ENCODE peak calls at places on chromosomes 1 and 21, in nine cellular contexts. K is heart left ventricle, G is fibroblast of lung, B is tibial nerve, P is OCI-LY7, I is dorsolateral prefrontal cortex, S is glutamatergic neuron, F is GM20000, Y is breast epithelium. T is an unnamed sample.

GRCh38 chr1:166703726-166704220 is 135.5 kb upstream of the POGK start:
- DNase-seq in K (no peak), G (no peak), B (no peak), P (no peak), I (no peak), S (no peak), F (no peak), Y (no peak), T (no peak)

GRCh38 chr21:28392436-28392835 is 600.2 kb downstream of the LTN1 start:
- DNase-seq in K (no peak), G (no peak), B (no peak), P (no peak), I (no peak), S (no peak), F (no peak), Y (no peak), T (no peak)

GRCh38 chr1:159162511-159163265 is 8.7 kb upstream of the CADM3 start:
- DNase-seq in K (no peak), G (no peak), B (no peak), P (no peak), I (no peak), S (no peak), F (no peak), Y (no peak), T (no peak)

GRCh38 chr1:158999301-159000069 is 10.2 kb upstream of the IFI16 start:
- DNase-seq in K (peak), G (peak), B (peak), P (no peak), I (peak), S (peak), F (no peak), Y (peak), T (no peak)

GRCh38 chr1:107896946-107897345 is 68.0 kb downstream of the VAV3 start:
- DNase-seq in K (no peak), G (no peak), B (no peak), P (peak), I (no peak), S (no peak), F (no peak), Y (no peak), T (no peak)

GRCh38 chr1:111214884-111215283 is 12.6 kb upstream of the CHI3L2 start:
- DNase-seq in K (no peak), G (no peak), B (no peak), P (peak), I (no peak), S (no peak), F (no peak), Y (no peak), T (no peak)

GRCh38 chr1:26848947-26849774 is 13.8 kb upstream of the SFN start:
- DNase-seq in K (no peak), G (peak), B (no peak), P (no peak), I (no peak), S (no peak), F (no peak), Y (no peak), T (no peak)

GRCh38 chr1:87684786-87685185 is 356.1 kb downstream of the LMO4 start:
- DNase-seq in K (no peak), G (peak), B (peak), P (no peak), I (no peak), S (no peak), F (no peak), Y (no peak), T (no peak)

GRCh38 chr1:234322979-234323378 is 50.3 kb upstream of the COA6 start:
- DNase-seq in K (no peak), G (peak), B (no peak), P (peak), I (no peak), S (peak), F (peak), Y (no peak), T (peak)

GRCh38 chr1:58116284-58116683 is 430.2 kb downstream of the OMA1 start:
- DNase-seq in K (no peak), G (no peak), B (no peak), P (no peak), I (no peak), S (no peak), F (no peak), Y (no peak), T (no peak)

GRCh38 chr1:46407636-46408035 is 13.5 kb downstream of the FAAH start:
- DNase-seq in K (no peak), G (no peak), B (no peak), P (no peak), I (no peak), S (no peak), F (no peak), Y (no peak), T (no peak)

GRCh38 chr21:31161157-31161556 is 122.9 kb upstream of the KRTAP19-8 start:
- DNase-seq in K (no peak), G (peak), B (no peak), P (no peak), I (peak), S (no peak), F (no peak), Y (no peak), T (no peak)

GRCh38 chr1:160416369-160416768 is 16.0 kb downstream of the VANGL2 start:
- DNase-seq in K (no peak), G (peak), B (no peak), P (no peak), I (no peak), S (no peak), F (no peak), Y (no peak), T (no peak)

GRCh38 chr21:45027241-45028196 is 46.9 kb upstream of the ADARB1 start:
- DNase-seq in K (no peak), G (no peak), B (no peak), P (no peak), I (no peak), S (no peak), F (peak), Y (no peak), T (no peak)

GRCh38 chr21:45029968-45030636 is 44.3 kb upstream of the ADARB1 start:
- DNase-seq in K (no peak), G (no peak), B (no peak), P (no peak), I (no peak), S (no peak), F (no peak), Y (no peak), T (no peak)

GRCh38 chr21:45030637-45031218 is 43.7 kb upstream of the ADARB1 start:
- DNase-seq in K (no peak), G (no peak), B (no peak), P (no peak), I (no peak), S (no peak), F (no peak), Y (no peak), T (no peak)

GRCh38 chr21:45031231-45032191 is 42.9 kb upstream of the ADARB1 start:
- DNase-seq in K (no peak), G (no peak), B (no peak), P (no peak), I (peak), S (no peak), F (no peak), Y (no peak), T (no peak)

GRCh38 chr21:45029298-45029967 is 44.9 kb upstream of the ADARB1 start:
- DNase-seq in K (peak), G (no peak), B (no peak), P (no peak), I (no peak), S (no peak), F (no peak), Y (no peak), T (no peak)
- TF ChIP-seq CTCF in K (no peak), G (no peak), B (no peak), P (no peak), I (no peak), S (no peak), F (no peak), Y (no peak), T (no peak)

GRCh38 chr1:214882621-214883020 is 199.9 kb upstream of the KCNK2 start:
- DNase-seq in K (no peak), G (no peak), B (no peak), P (no peak), I (no peak), S (no peak), F (no peak), Y (no peak), T (no peak)
- TF ChIP-seq CTCF in K (no peak), G (no peak), B (no peak), P (no peak), I (no peak), S (no peak), F (no peak), Y (no peak), T (no peak)

DNA sequence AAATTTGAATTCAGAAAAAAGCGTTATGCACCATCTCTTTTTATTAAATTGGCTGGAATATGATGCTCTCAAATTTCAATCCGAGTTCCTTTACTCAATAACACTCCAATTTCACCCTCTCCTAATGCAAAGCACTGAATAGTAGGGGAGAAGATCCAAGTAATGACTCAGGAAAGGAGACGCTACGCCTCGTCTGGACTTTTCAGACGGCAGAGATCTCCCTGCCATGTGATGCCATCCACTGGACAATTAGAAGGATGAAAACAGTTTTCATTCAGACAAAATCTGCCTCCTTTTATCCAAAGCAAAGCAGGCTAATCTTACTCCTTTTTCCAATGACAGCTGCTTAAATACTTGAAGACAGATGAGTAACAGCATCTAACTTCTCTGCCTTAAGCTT is 242.4 kb upstream of the GREM2 start:
- DNase-seq in K (no peak), G (peak), B (no peak), P (no peak), I (no peak), S (no peak), F (no peak), Y (no peak), T (no peak)
- TF ChIP-seq CTCF in K (no peak), G (no peak), B (no peak), P (no peak), I (no peak), S (no peak), F (no peak), Y (no peak), T (no peak)

GRCh38 chr1:50335914-50336313 is 87.3 kb downstream of the DMRTA2 start:
- DNase-seq in K (no peak), G (no peak), B (no peak), P (no peak), I (no peak), S (no peak), F (no peak), Y (no peak), T (no peak)

GRCh38 chr1:50335036-50335435 is 88.2 kb downstream of the DMRTA2 start:
- DNase-seq in K (no peak), G (no peak), B (no peak), P (no peak), I (no peak), S (no peak), F (no peak), Y (no peak), T (no peak)

GRCh38 chr1:50329332-50329932 is 93.8 kb downstream of the DMRTA2 start:
- DNase-seq in K (no peak), G (no peak), B (no peak), P (no peak), I (no peak), S (no peak), F (no peak), Y (no peak), T (no peak)

GRCh38 chr1:50333595-50333974 is 89.7 kb downstream of the DMRTA2 start:
- DNase-seq in K (peak), G (peak), B (no peak), P (peak), I (peak), S (peak), F (peak), Y (no peak), T (peak)

GRCh38 chr1:50332941-50333594 is 90.2 kb downstream of the DMRTA2 start:
- DNase-seq in K (peak), G (peak), B (peak), P (peak), I (peak), S (peak), F (peak), Y (no peak), T (peak)
- TF ChIP-seq CTCF in K (peak), G (peak), B (peak), P (peak), I (peak), S (peak), F (peak), Y (peak), T (peak)

GRCh38 chr1:20366766-20367602 is 76.3 kb downstream of the VWA5B1 start:
- DNase-seq in K (no peak), G (peak), B (no peak), P (peak), I (peak), S (peak), F (peak), Y (no peak), T (peak)
- TF ChIP-seq CTCF in K (peak), G (peak), B (no peak), P (peak), I (peak), S (peak), F (peak), Y (peak), T (no peak)

GRCh38 chr1:65528104-65528503 is 107.6 kb downstream of the LEPR start:
- DNase-seq in K (no peak), G (no peak), B (no peak), P (no peak), I (no peak), S (no peak), F (no peak), Y (no peak), T (no peak)
- TF ChIP-seq CTCF in K (peak), G (peak), B (no peak), P (no peak), I (no peak), S (peak), F (no peak), Y (peak), T (no peak)

GRCh38 chr1:59699227-59699847 is 115.4 kb upstream of the HOOK1 start:
- DNase-seq in K (no peak), G (peak), B (no peak), P (peak), I (no peak), S (no peak), F (peak), Y (no peak), T (peak)
- TF ChIP-seq CTCF in K (peak), G (peak), B (peak), P (peak), I (peak), S (peak), F (peak), Y (peak), T (peak)

T was measured in GM10248.